ENCODE peak calls at places on chromosomes 12 and 14, in six cellular contexts. A, Y, L, X, O and D are unnamed samples. For H3K4me1, the result is how much of the 10 kb centered on the place peaks cover.

GRCh38 chr14:33916663-33917565 is 34.0 kb downstream of the EGLN3 start:
- DNase-seq in O (no peak), L (peak), Y (no peak), A (no peak), X (no peak), D (no peak)

GRCh38 chr14:50862171-50862570 is 9.7 kb upstream of the ABHD12B start:
- DNase-seq in L (no peak), Y (no peak), O (no peak), A (no peak), X (no peak), D (no peak)

GRCh38 chr12:102417055-102417454 is 63.3 kb downstream of the IGF1 start:
- DNase-seq in Y (no peak), L (no peak), A (no peak), X (no peak), O (no peak), D (no peak)

GRCh38 chr12:15230137-15230536 is 8.9 kb upstream of the RERG start:
- DNase-seq in X (no peak), L (no peak), O (no peak), Y (no peak), A (no peak), D (no peak)

GRCh38 chr12:26452511-26452910 is 257.1 kb downstream of the SSPN start:
- DNase-seq in X (no peak), A (no peak), O (no peak), L (peak), Y (no peak), D (no peak)

GRCh38 chr12:41979574-41979973 is 165.1 kb downstream of the GXYLT1 start:
- DNase-seq in O (no peak), Y (no peak), X (no peak), L (no peak), A (no peak), D (no peak)

GRCh38 chr12:41433460-41433859 is 245.3 kb downstream of the PDZRN4 start:
- DNase-seq in X (no peak), O (no peak), Y (no peak), A (no peak), L (no peak), D (no peak)

GRCh38 chr12:109773384-109774011 is 59.7 kb downstream of the TRPV4 start:
- DNase-seq in X (no peak), A (peak), Y (peak), L (no peak), O (no peak), D (no peak)

GRCh38 chr12:118023461-118023860 is 7.0 kb downstream of the RFC5 start:
- DNase-seq in Y (no peak), L (no peak), X (no peak), O (no peak), A (no peak), D (no peak)

GRCh38 chr12:56863789-56864188 is 70.4 kb downstream of the SDR9C7 start:
- DNase-seq in O (peak), L (no peak), X (no peak), Y (no peak), A (no peak), D (no peak)

GRCh38 chr14:32192712-32193373 is 9.0 kb upstream of the RNU6-7 start:
- DNase-seq in A (no peak), O (peak), Y (no peak), X (no peak), L (no peak), D (no peak)

GRCh38 chr14:31261859-31262739 is 54.5 kb upstream of the HECTD1 start:
- DNase-seq in A (peak), X (peak), Y (no peak), L (no peak), O (no peak), D (no peak)

GRCh38 chr12:80176706-80177105 is 77.4 kb downstream of the OTOGL start:
- DNase-seq in A (no peak), L (no peak), Y (no peak), O (no peak), X (no peak), D (no peak)

GRCh38 chr12:106126441-106127288 is 12.1 kb downstream of the NUAK1 start:
- DNase-seq in L (no peak), Y (no peak), X (no peak), A (peak), O (no peak), D (no peak)

GRCh38 chr14:71444030-71444822 is 488.0 kb upstream of the RGS6 start:
- DNase-seq in L (no peak), X (no peak), O (no peak), Y (no peak), A (no peak), D (no peak)

GRCh38 chr12:115232455-115233156 is 548.6 kb upstream of the TBX3 start:
- DNase-seq in L (no peak), Y (no peak), O (no peak), X (no peak), A (no peak), D (no peak)

GRCh38 chr14:103311171-103311997 is 22.7 kb upstream of the EIF5 start:
- DNase-seq in X (no peak), A (no peak), Y (peak), O (no peak), L (no peak), D (no peak)

GRCh38 chr14:35386673-35387125 is 17.9 kb downstream of the NFKBIA start:
- DNase-seq in X (no peak), Y (no peak), L (no peak), O (no peak), A (no peak), D (no peak)

GRCh38 chr12:81610955-81611889 is 147.9 kb downstream of the PPFIA2 start:
- DNase-seq in A (no peak), X (no peak), L (peak), Y (peak), O (peak), D (no peak)

GRCh38 chr14:67564236-67564635 is 31.1 kb downstream of the PLEKHH1 start:
- DNase-seq in L (no peak), Y (no peak), X (no peak), A (peak), O (no peak), D (no peak)

DNA sequence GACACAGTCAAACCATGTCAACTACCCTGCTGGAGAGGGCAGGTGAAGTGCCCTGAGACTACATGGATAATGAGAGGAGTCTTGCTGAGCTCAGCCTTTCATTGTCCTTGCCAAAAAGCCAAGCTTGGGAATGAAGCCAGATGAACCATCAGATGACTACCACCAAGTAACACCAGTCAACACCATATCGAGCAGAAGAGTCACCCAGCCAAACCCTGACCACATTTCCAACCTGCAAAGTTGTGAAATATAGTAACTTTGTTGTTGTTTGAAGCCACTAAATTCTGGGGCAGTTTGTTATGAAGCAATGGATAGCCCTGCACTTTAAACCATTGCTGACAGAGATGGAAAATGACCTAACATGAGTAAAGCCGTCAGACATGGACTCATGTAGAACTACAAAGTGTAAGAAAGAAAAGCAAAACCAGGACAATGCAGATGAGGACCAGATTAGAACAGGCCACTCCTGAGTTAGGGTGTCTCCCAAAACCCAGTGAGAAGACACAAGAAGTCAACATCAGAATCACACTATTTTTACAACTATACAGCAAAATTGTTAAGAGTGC is 12.5 kb upstream of the CRADD start:
- DNase-seq in Y (no peak), L (no peak), O (no peak), X (no peak), A (no peak), D (no peak)
- H3K4me1 ChIP-seq in Y (under half), L (under half), O (under half), X (under half), A (under half), D (under half)

GRCh38 chr14:74905595-74906142 is 17.4 kb downstream of the RPS6KL1 start:
- DNase-seq in X (peak), O (peak), A (peak), L (peak), Y (peak), D (no peak)
- TF ChIP-seq POLR2AphosphoS5 in X (no peak), O (no peak), A (no peak), L (peak), Y (peak), D (no peak)

GRCh38 chr14:64706552-64707193 is 2.4 kb downstream of the PLEKHG3 start:
- DNase-seq in Y (peak), L (no peak), A (peak), O (peak), X (no peak), D (no peak)
- H3K4me1 ChIP-seq in Y (under half), L (under half), A (half or more), O (half or more), X (under half), D (half or more)

DNA sequence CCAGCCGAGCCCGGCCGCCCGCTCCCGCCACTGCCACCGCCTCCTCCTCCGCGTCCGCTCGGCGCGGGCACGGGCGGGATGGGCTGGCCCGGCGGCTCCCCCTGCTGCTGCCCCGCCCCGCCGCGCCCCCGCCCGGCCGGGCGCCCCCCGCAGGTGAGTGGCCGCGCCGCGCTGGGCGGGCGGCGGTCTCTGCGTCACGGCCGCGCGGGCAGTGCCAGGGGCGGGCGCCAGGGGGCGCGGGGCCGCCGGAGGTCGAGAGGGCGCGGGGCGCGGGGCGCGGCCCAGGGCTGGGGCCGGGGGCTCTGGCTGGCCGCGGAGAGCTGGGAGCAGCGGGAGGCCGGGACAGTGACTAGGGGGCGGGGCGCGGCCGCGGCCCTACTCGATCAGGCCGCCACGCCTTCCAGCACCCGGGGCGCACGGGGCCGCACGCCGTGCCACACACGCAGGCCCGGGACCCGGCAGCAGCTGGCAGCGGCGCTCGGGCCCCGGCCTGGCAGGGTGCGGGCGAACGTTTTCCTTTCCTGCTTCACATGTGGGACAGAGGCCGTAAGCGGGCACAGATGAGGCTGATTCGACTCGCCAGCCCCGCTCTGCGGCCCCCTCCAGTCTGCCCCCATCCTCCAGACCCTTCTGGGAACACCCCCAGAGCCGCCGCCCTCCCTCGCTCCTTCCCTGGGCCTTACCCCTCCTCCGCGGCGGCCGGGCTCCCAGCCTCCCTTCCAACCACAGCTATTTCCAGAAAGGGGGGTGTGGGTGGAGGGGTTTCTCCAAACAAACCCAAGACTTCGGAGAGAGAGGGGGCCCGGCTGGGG is 2.4 kb upstream of the TNS2 start:
- DNase-seq in O (peak), L (peak), X (peak), A (peak), Y (peak), D (no peak)
- TF ChIP-seq POLR2AphosphoS5 in O (no peak), L (no peak), X (peak), A (no peak), Y (peak), D (peak)

GRCh38 chr14:99422220-99423010 is 58.2 kb downstream of the SETD3 start:
- DNase-seq in X (no peak), O (no peak), L (no peak), A (no peak), Y (no peak), D (no peak)

GRCh38 chr14:99420711-99421110 is 59.9 kb downstream of the SETD3 start:
- DNase-seq in L (peak), Y (no peak), O (peak), X (peak), A (no peak), D (no peak)

GRCh38 chr14:99424306-99424877 is 56.3 kb downstream of the SETD3 start:
- DNase-seq in L (no peak), O (peak), A (no peak), Y (no peak), X (no peak), D (no peak)

GRCh38 chr14:99425272-99425681 is 55.4 kb downstream of the SETD3 start:
- DNase-seq in O (no peak), X (peak), L (no peak), A (no peak), Y (no peak), D (no peak)

GRCh38 chr14:99423434-99423833 is 57.2 kb downstream of the SETD3 start:
- DNase-seq in Y (no peak), X (no peak), O (no peak), A (no peak), L (no peak), D (no peak)
- H3K4me1 ChIP-seq in Y (under half), X (under half), O (half or more), A (under half), L (under half), D (under half)

GRCh38 chr12:28388879-28389278 is 198.6 kb downstream of the CCDC91 start:
- DNase-seq in Y (no peak), A (no peak), X (no peak), L (no peak), O (no peak), D (no peak)

DNA sequence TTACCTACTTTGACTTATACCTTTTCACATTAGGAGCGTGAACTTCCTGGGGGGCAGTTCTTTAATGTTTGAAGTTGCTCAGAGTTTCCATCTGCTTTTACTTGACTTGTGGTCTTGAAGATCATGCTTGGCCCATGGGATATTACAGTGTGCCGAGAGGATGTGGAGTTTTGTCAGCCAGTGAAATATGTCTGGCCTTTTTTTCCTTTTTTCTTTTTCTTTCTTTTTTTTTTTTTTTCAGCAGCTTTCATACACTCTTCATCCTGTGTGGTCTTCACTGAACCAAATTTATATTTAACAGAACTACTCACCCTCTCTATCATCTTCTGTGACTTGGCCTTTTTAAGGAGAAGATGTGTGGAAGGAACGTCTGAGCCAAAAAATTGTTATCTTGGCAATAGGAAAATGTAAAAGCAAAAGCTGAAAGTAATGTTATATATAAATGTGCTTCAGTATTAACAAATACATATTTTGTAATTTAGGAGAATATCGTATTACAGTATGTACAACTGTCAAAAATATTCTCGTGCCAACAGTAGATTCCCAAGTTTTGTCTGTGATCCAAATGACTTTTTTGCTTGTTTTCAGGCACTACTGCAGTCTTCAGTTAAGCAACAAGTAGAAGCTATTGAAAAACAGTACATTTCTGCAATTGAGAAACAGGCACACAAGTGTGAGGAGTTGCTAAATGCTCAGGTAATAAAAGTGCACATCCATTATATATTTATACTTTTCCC is 200.6 kb downstream of the CCDC91 start:
- DNase-seq in O (no peak), X (no peak), L (no peak), A (no peak), Y (no peak), D (no peak)
- TF ChIP-seq POLR2AphosphoS5 in O (no peak), X (no peak), L (no peak), A (no peak), Y (no peak), D (no peak)

GRCh38 chr12:124236651-124237050 is 58.2 kb upstream of the RFLNA start:
- DNase-seq in A (no peak), X (no peak), O (no peak), L (peak), Y (no peak), D (no peak)

GRCh38 chr12:124231980-124232653 is 62.8 kb upstream of the RFLNA start:
- DNase-seq in L (no peak), X (peak), O (no peak), Y (no peak), A (no peak), D (no peak)

GRCh38 chr12:124232654-124232987 is 62.3 kb upstream of the RFLNA start:
- DNase-seq in Y (no peak), X (no peak), L (no peak), O (no peak), A (no peak), D (no peak)

GRCh38 chr12:124233041-124233836 is 61.7 kb upstream of the RFLNA start:
- DNase-seq in A (no peak), L (peak), Y (no peak), X (no peak), O (no peak), D (no peak)

GRCh38 chr12:124233846-124234620 is 60.9 kb upstream of the RFLNA start:
- DNase-seq in A (no peak), L (peak), Y (no peak), X (no peak), O (no peak), D (no peak)
- H3K4me1 ChIP-seq in A (under half), L (under half), Y (under half), X (under half), O (under half), D (under half)

GRCh38 chr12:90836689-90837088 is 118.3 kb downstream of the CCER1 start:
- DNase-seq in O (no peak), X (no peak), A (peak), Y (no peak), L (no peak), D (no peak)
- TF ChIP-seq POLR2AphosphoS5 in O (no peak), X (no peak), A (peak), Y (no peak), L (no peak), D (no peak)

DNA sequence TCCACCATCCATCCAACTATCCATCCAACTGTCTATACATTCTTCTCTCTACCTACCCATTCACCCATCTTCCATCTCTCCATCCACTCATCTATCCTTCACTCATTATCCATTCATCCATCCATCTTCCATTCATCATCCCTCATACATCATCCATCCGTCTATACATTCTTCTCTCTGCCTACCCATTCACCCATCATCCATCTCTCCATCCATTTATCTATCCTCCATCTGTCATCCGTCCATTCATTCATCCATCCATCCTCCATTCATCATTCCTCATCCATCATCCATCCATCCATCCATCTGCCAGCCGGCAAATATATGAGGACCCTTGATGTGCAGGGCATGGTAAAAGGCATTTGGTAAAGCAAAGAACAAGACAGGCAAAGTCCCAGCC is 25.2 kb downstream of the AACS start:
- DNase-seq in A (no peak), L (no peak), Y (no peak), O (no peak), X (no peak), D (no peak)
- H3K4me1 ChIP-seq in A (under half), L (under half), Y (under half), O (under half), X (under half), D (under half)

GRCh38 chr12:113850309-113851056 is 115.6 kb downstream of the RBM19 start:
- DNase-seq in Y (no peak), O (no peak), A (no peak), X (no peak), L (no peak), D (no peak)
- TF ChIP-seq POLR2AphosphoS5 in Y (no peak), O (no peak), A (peak), X (no peak), L (no peak), D (peak)